ENCODE peak calls at places on chromosomes 11 and 22, in four cellular contexts. One of them, this sample, is unnamed.

GRCh38 chr11:103295704-103296103 is 186.5 kb downstream of the DYNC2H1 start:
- DNase-seq in GM12891: no peak
- DNase-seq in stromal cell of bone marrow: no peak
- DNase-seq in NCI-H2081: no peak
- DNase-seq in this sample: no peak

GRCh38 chr11:128424867-128425285 is 162.5 kb downstream of the ETS1 start:
- DNase-seq in stromal cell of bone marrow: no peak
- DNase-seq in GM12891: no peak
- DNase-seq in NCI-H2081: no peak
- DNase-seq in this sample: peak

GRCh38 chr11:35173011-35173511 is 34.1 kb downstream of the CD44 start:
- DNase-seq in GM12891: no peak
- DNase-seq in stromal cell of bone marrow: no peak
- DNase-seq in NCI-H2081: no peak
- DNase-seq in this sample: peak

GRCh38 chr11:61369372-61370348 is 7.5 kb downstream of the TMEM138 start:
- DNase-seq in GM12891: no peak
- DNase-seq in NCI-H2081: no peak
- DNase-seq in stromal cell of bone marrow: peak
- DNase-seq in this sample: no peak

GRCh38 chr22:37781434-37782059 is 26.2 kb upstream of the GCAT start:
- DNase-seq in NCI-H2081: no peak
- DNase-seq in GM12891: no peak
- DNase-seq in stromal cell of bone marrow: no peak
- DNase-seq in this sample: no peak

GRCh38 chr11:56848105-56848809 is 99.8 kb upstream of the OR9G4 start:
- DNase-seq in GM12891: no peak
- DNase-seq in stromal cell of bone marrow: no peak
- DNase-seq in NCI-H2081: no peak
- DNase-seq in this sample: no peak

GRCh38 chr11:2214527-2215229 is 43.1 kb upstream of the TH start:
- DNase-seq in stromal cell of bone marrow: no peak
- DNase-seq in NCI-H2081: no peak
- DNase-seq in GM12891: no peak
- DNase-seq in this sample: peak

GRCh38 chr11:86134580-86135318 is 65.9 kb upstream of the PICALM start:
- DNase-seq in NCI-H2081: no peak
- DNase-seq in stromal cell of bone marrow: no peak
- DNase-seq in GM12891: no peak
- DNase-seq in this sample: no peak

GRCh38 chr11:2760196-2760871 is 60.5 kb upstream of the KCNQ1OT1 start:
- DNase-seq in stromal cell of bone marrow: no peak
- DNase-seq in GM12891: no peak
- DNase-seq in NCI-H2081: no peak
- DNase-seq in this sample: peak

GRCh38 chr11:107576497-107577086 is 11.1 kb upstream of the ALKBH8 start:
- DNase-seq in stromal cell of bone marrow: no peak
- DNase-seq in GM12891: peak
- DNase-seq in NCI-H2081: peak
- DNase-seq in this sample: peak

GRCh38 chr22:49727881-49728563 is 99.7 kb downstream of the BRD1 start:
- DNase-seq in NCI-H2081: no peak
- DNase-seq in stromal cell of bone marrow: no peak
- DNase-seq in GM12891: no peak
- DNase-seq in this sample: no peak

GRCh38 chr11:57313071-57313787 is 11.5 kb downstream of the TNKS1BP1 start:
- DNase-seq in NCI-H2081: no peak
- DNase-seq in GM12891: no peak
- DNase-seq in stromal cell of bone marrow: no peak
- DNase-seq in this sample: no peak

GRCh38 chr11:122633219-122633829 is 22.2 kb upstream of the UBASH3B start:
- DNase-seq in GM12891: no peak
- DNase-seq in stromal cell of bone marrow: peak
- DNase-seq in NCI-H2081: peak
- DNase-seq in this sample: no peak

GRCh38 chr11:63534076-63534475 is 2.5 kb upstream of the PLAAT4 start:
- DNase-seq in NCI-H2081: no peak
- DNase-seq in stromal cell of bone marrow: no peak
- DNase-seq in GM12891: no peak
- DNase-seq in this sample: no peak

GRCh38 chr11:30106782-30107181 is 90.0 kb upstream of the KCNA4 start:
- DNase-seq in GM12891: no peak
- DNase-seq in NCI-H2081: no peak
- DNase-seq in stromal cell of bone marrow: no peak
- DNase-seq in this sample: no peak

GRCh38 chr11:73249858-73250773 is 22.0 kb upstream of the P2RY6 start:
- DNase-seq in stromal cell of bone marrow: no peak
- DNase-seq in NCI-H2081: no peak
- DNase-seq in GM12891: no peak
- DNase-seq in this sample: peak

GRCh38 chr11:130145975-130146776 is 13.4 kb upstream of the ST14 start:
- DNase-seq in GM12891: no peak
- DNase-seq in NCI-H2081: no peak
- DNase-seq in stromal cell of bone marrow: no peak
- DNase-seq in this sample: no peak

GRCh38 chr22:29635734-29636357 is 32.4 kb downstream of the NF2 start:
- DNase-seq in stromal cell of bone marrow: no peak
- DNase-seq in NCI-H2081: peak
- DNase-seq in GM12891: no peak
- DNase-seq in this sample: no peak

GRCh38 chr11:64343740-64344133 is 3.7 kb downstream of the CCDC88B start:
- DNase-seq in stromal cell of bone marrow: no peak
- DNase-seq in NCI-H2081: no peak
- DNase-seq in GM12891: no peak
- DNase-seq in this sample: no peak

GRCh38 chr11:97965849-97966646 is 1054.7 kb upstream of the CNTN5 start:
- DNase-seq in NCI-H2081: no peak
- DNase-seq in GM12891: no peak
- DNase-seq in stromal cell of bone marrow: peak
- DNase-seq in this sample: no peak

GRCh38 chr11:131033151-131033651 is 116.9 kb upstream of the SNX19 start:
- DNase-seq in NCI-H2081: no peak
- DNase-seq in GM12891: no peak
- DNase-seq in stromal cell of bone marrow: peak
- DNase-seq in this sample: no peak

GRCh38 chr11:14411818-14412217 is 52.8 kb upstream of the RRAS2 start:
- DNase-seq in GM12891: no peak
- DNase-seq in NCI-H2081: no peak
- DNase-seq in stromal cell of bone marrow: peak
- DNase-seq in this sample: peak

GRCh38 chr22:49020314-49020713 is 807.4 kb downstream of the BRD1 start:
- DNase-seq in stromal cell of bone marrow: no peak
- DNase-seq in NCI-H2081: no peak
- DNase-seq in GM12891: no peak
- DNase-seq in this sample: no peak

GRCh38 chr11:63829823-63830489 is 9.0 kb upstream of the MARK2 start:
- DNase-seq in NCI-H2081: no peak
- DNase-seq in GM12891: no peak
- DNase-seq in stromal cell of bone marrow: no peak
- DNase-seq in this sample: no peak

GRCh38 chr11:129791515-129791914 is 24.1 kb upstream of the TMEM45B start:
- DNase-seq in GM12891: no peak
- DNase-seq in stromal cell of bone marrow: no peak
- DNase-seq in NCI-H2081: no peak
- DNase-seq in this sample: no peak

GRCh38 chr22:17085277-17086091 is 684 bp downstream of the IL17RA start:
- DNase-seq in NCI-H2081: no peak
- DNase-seq in GM12891: no peak
- DNase-seq in stromal cell of bone marrow: no peak
- DNase-seq in this sample: peak

GRCh38 chr11:445765-446588 is 4.1 kb upstream of the PTDSS2 start:
- DNase-seq in stromal cell of bone marrow: no peak
- DNase-seq in NCI-H2081: no peak
- DNase-seq in GM12891: no peak
- DNase-seq in this sample: no peak

GRCh38 chr11:126317681-126318641 is 14.1 kb downstream of the DCPS start:
- DNase-seq in stromal cell of bone marrow: peak
- DNase-seq in GM12891: no peak
- DNase-seq in NCI-H2081: no peak
- DNase-seq in this sample: peak

GRCh38 chr22:25403284-25403606 is 161.2 kb upstream of the GRK3 start:
- DNase-seq in GM12891: no peak
- DNase-seq in NCI-H2081: no peak
- DNase-seq in stromal cell of bone marrow: no peak
- DNase-seq in this sample: no peak

GRCh38 chr11:109012996-109013395 is 348.1 kb downstream of the DDX10 start:
- DNase-seq in NCI-H2081: no peak
- DNase-seq in GM12891: no peak
- DNase-seq in stromal cell of bone marrow: no peak
- DNase-seq in this sample: no peak

GRCh38 chr11:12280838-12281565 is 96.4 kb upstream of the PARVA start:
- DNase-seq in GM12891: no peak
- DNase-seq in stromal cell of bone marrow: no peak
- DNase-seq in NCI-H2081: no peak
- DNase-seq in this sample: no peak

GRCh38 chr11:2547806-2548205 is 103.0 kb downstream of the KCNQ1 start:
- DNase-seq in NCI-H2081: no peak
- DNase-seq in GM12891: no peak
- DNase-seq in stromal cell of bone marrow: no peak
- DNase-seq in this sample: peak

GRCh38 chr11:40354121-40354520 is 1105.3 kb downstream of the LRRC4C start:
- DNase-seq in GM12891: no peak
- DNase-seq in NCI-H2081: no peak
- DNase-seq in stromal cell of bone marrow: no peak
- DNase-seq in this sample: no peak

GRCh38 chr11:89495951-89496350 is 4.8 kb upstream of the NOX4 start:
- DNase-seq in NCI-H2081: no peak
- DNase-seq in GM12891: no peak
- DNase-seq in stromal cell of bone marrow: peak
- DNase-seq in this sample: no peak

GRCh38 chr11:120054753-120055045 is 83.2 kb downstream of the TRIM29 start:
- DNase-seq in stromal cell of bone marrow: no peak
- DNase-seq in NCI-H2081: no peak
- DNase-seq in GM12891: no peak
- DNase-seq in this sample: no peak

GRCh38 chr22:46753360-46753759 is 9.1 kb upstream of the TBC1D22A start:
- DNase-seq in NCI-H2081: no peak
- DNase-seq in GM12891: no peak
- DNase-seq in stromal cell of bone marrow: no peak
- DNase-seq in this sample: no peak

GRCh38 chr11:3232956-3233355 is 739 bp upstream of the MRGPRE start:
- DNase-seq in GM12891: no peak
- DNase-seq in stromal cell of bone marrow: no peak
- DNase-seq in NCI-H2081: no peak
- DNase-seq in this sample: no peak

GRCh38 chr22:39999144-39999757 is 4.5 kb downstream of the FAM83F start:
- DNase-seq in stromal cell of bone marrow: no peak
- DNase-seq in GM12891: no peak
- DNase-seq in NCI-H2081: no peak
- DNase-seq in this sample: no peak